ENCODE peak calls at places on chromosomes 6 and 20, in eight cellular contexts. R, C, U, M, W, N, B and Q are unnamed samples.

GRCh38 chr6:130760006-130760405 is 67.2 kb upstream of the SMLR1 start:
- DNase-seq in R (no peak), C (peak; percentile 66), U (peak; percentile 33), M (no peak), W (no peak), N (no peak), B (no peak), Q (no peak)

GRCh38 chr6:21856096-21856825 is 262.7 kb downstream of the SOX4 start:
- DNase-seq in R (no peak), C (peak; percentile 79), U (no peak), M (no peak), W (no peak), N (no peak), B (no peak), Q (no peak)

GRCh38 chr6:44245912-44246662 is 814 bp upstream of the HSP90AB1 start:
- DNase-seq in R (peak; percentile 99), C (peak; percentile 76), U (peak; percentile 92), M (peak; percentile 90), W (peak; percentile 91), N (peak; percentile 93), B (peak; percentile 96), Q (peak; percentile 49)

GRCh38 chr6:108951351-108951953 is 103.2 kb downstream of the ARMC2 start:
- DNase-seq in R (peak; percentile 56), C (no peak), U (no peak), M (no peak), W (no peak), N (no peak), B (no peak), Q (no peak)

GRCh38 chr6:38349795-38350194 is 289.9 kb downstream of the BTBD9 start:
- DNase-seq in R (no peak), C (peak; percentile 68), U (peak; percentile 46), M (no peak), W (no peak), N (no peak), B (no peak), Q (no peak)

GRCh38 chr20:20562507-20562906 is 149.9 kb downstream of the RALGAPA2 start:
- DNase-seq in R (no peak), C (no peak), U (no peak), M (no peak), W (no peak), N (no peak), B (no peak), Q (no peak)

GRCh38 chr20:7856756-7857155 is 83.5 kb downstream of the HAO1 start:
- DNase-seq in R (no peak), C (peak; percentile 81), U (no peak), M (no peak), W (no peak), N (no peak), B (no peak), Q (no peak)

GRCh38 chr20:25285856-25286798 is 38.2 kb downstream of the PYGB start:
- DNase-seq in R (peak; percentile 47), C (no peak), U (no peak), M (peak; percentile 8), W (no peak), N (no peak), B (peak; percentile 26), Q (no peak)

GRCh38 chr6:134187154-134187553 is 130.8 kb downstream of the SGK1 start:
- DNase-seq in R (no peak), C (no peak), U (no peak), M (no peak), W (no peak), N (no peak), B (no peak), Q (no peak)

GRCh38 chr20:29497261-29497671 is 1760.2 kb upstream of the DEFB115 start:
- DNase-seq in R (peak; percentile 86), C (peak; percentile 4), U (no peak), M (no peak), W (no peak), N (peak; percentile 11), B (peak; percentile 42), Q (no peak)

GRCh38 chr6:93751969-93752368 is 332.6 kb upstream of the EPHA7 start:
- DNase-seq in R (no peak), C (peak; percentile 15), U (no peak), M (no peak), W (no peak), N (no peak), B (no peak), Q (no peak)

GRCh38 chr20:44723391-44723790 is 8.2 kb downstream of the CCN5 start:
- DNase-seq in R (no peak), C (no peak), U (no peak), M (no peak), W (no peak), N (no peak), B (peak; percentile 31), Q (no peak)

GRCh38 chr6:143806282-143807102 is 36.6 kb upstream of the LTV1 start:
- DNase-seq in R (no peak), C (peak; percentile 44), U (peak; percentile 29), M (no peak), W (no peak), N (no peak), B (no peak), Q (no peak)

GRCh38 chr20:50450961-50451752 is 59.0 kb upstream of the PTPN1 start:
- DNase-seq in R (no peak), C (peak; percentile 32), U (peak; percentile 54), M (no peak), W (no peak), N (no peak), B (peak; percentile 55), Q (peak; percentile 47)

GRCh38 chr20:226958-227357 is at the start of gene DEFB129:
- DNase-seq in R (no peak), C (no peak), U (no peak), M (no peak), W (no peak), N (no peak), B (no peak), Q (no peak)

GRCh38 chr20:62475027-62475818 is 572 bp downstream of the GATA5 start:
- DNase-seq in R (peak; percentile 84), C (no peak), U (no peak), M (no peak), W (no peak), N (no peak), B (no peak), Q (no peak)

GRCh38 chr6:11200356-11200755 is 32.1 kb downstream of the NEDD9 start:
- DNase-seq in R (no peak), C (no peak), U (no peak), M (no peak), W (no peak), N (no peak), B (no peak), Q (no peak)

DNA sequence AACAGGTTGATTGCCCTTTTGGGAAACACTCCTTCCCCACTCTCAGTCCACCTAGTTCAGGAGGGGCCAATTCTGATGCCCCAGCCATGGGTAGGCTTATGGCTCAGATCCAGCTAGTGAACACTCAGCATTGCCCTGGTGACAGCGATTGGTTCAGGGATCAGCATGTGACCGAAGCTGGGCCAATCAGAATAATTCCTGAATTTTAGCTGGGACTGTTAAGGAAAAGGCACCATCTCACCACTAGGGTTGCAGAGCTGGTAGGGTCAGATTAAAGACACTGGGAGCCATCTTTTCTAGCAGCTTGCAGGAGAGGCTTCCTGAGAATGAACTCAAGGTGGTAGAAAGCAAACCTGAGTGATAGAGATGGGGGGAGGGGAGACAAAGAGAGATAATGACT is 44.4 kb downstream of the EYA2 start:
- DNase-seq in R (no peak), C (no peak), U (no peak), M (no peak), W (no peak), N (no peak), B (no peak), Q (no peak)
- TF ChIP-seq CTCF in R (no peak), C (peak; percentile 16), U (no peak), M (no peak), W (peak; percentile 33), N (no peak), B (no peak), Q (no peak)

GRCh38 chr6:56757585-56757984 is 114.9 kb upstream of the DST start:
- DNase-seq in R (no peak), C (peak; percentile 76), U (peak; percentile 67), M (peak; percentile 41), W (no peak), N (no peak), B (no peak), Q (no peak)
- TF ChIP-seq CTCF in R (no peak), C (peak; percentile 57), U (peak; percentile 57), M (peak; percentile 25), W (no peak), N (no peak), B (no peak), Q (no peak)

DNA sequence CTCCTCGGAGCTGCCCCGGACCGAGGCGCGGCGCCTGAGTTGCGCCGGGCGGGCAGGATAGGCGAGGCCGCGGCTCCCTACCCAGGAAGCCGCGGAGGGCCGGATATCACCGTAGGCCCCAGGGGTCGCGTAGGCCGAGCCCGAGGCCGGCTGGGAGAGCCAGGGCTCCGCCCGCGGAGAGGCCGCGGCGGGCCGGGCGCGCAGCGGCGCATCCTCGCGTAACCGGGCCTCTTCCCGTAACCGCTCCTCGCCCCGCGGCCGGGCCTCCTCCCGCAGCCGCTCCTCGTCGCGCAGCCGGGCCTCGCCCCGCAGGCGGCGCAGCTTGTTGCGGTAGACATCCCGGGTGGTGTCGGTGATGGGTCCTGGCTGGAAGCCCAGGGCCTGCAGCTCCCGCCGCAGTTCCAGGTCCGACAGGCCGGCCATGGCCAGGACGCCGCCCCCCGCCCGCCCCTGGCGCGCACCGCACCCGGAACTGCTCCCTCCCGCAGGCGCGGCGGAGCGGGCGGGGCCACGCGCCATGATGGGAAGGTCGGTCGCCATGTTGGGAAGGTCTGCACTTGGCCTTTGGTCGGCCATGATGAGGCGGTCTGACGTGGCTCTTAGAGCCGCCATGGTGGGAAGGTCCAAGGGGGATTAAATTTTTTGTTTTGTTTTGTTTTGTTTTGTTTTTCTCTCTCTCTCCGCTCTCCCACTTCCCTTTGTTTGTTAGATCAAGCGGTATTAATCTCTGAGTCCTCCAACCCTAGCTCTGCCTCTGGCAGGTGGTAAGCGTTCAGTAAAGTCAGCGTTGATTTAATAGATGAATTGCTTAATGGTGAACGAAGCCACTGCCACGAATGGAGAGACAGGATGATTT is at the start of gene LEMD2:
- DNase-seq in R (peak; percentile 100), C (peak; percentile 93), U (peak; percentile 96), M (peak; percentile 95), W (peak; percentile 92), N (peak; percentile 96), B (peak; percentile 97), Q (peak; percentile 67)
- TF ChIP-seq CTCF in R (peak; percentile 43), C (no peak), U (no peak), M (no peak), W (no peak), N (no peak), B (no peak), Q (no peak)

DNA sequence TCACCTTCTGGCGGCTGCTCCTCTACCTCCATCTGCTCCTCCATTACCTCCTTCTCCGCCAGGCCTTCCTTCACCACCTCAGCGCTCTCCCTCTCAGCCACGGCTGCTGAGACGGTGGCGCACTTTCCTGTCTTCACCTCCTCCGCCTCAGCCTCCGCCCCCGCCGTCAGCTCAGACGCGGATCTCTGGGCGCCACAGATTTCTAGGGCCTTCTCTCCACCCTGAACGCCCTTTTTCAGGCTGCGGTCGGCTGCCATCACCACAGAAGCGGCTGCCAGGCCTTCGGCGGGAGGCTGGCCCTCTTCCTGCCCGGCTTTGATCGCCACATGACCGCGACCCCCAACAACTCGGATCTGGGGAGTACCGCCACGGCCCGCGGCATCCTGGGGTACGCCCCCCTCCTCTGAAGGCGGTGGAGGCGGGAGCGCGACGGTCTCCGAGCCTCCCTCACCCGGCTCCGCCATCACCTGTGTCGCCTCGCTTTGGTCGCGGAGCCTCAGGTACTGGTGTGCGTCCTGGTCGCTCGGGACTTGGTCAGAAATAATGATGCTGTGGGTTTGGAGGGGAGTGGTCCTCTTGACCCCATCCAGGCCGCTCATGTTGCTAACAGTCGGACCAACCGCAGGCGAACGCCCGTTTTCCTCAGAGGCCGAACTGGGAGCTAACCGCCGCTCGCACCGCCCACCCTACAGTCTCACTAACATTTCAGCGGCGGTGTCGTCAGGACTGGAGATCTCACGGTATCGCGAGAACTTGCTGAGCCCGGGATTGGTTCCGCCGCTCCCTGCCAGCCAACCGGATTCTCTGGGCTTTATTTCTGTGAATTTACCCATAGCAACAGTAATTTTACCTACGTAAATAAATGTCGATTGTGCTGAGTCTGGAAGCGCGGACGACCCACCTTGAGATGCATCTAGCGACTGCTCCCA is at the start of gene TSPYL1:
- DNase-seq in R (peak; percentile 91), C (peak; percentile 98), U (peak; percentile 98), M (peak; percentile 96), W (peak; percentile 94), N (peak; percentile 94), B (peak; percentile 96), Q (peak; percentile 96)
- TF ChIP-seq CTCF in R (no peak), C (no peak), U (peak; percentile 3), M (no peak), W (no peak), N (no peak), B (no peak), Q (no peak)